ENCODE peak calls at places on chromosome 1, in six cellular contexts. One of them, this sample, is unnamed.

GRCh38 chr1:31787261-31787660 is 23.1 kb upstream of the ADGRB2 start:
- DNase-seq in kidney glomerular epithelial cell: no peak
- DNase-seq in brain microvascular endothelial cell: no peak
- DNase-seq in mucosa of gallbladder: no peak
- DNase-seq in myocyte: no peak
- DNase-seq in CD14-positive monocyte: peak; percentile 17
- DNase-seq in this sample: no peak

GRCh38 chr1:164592634-164593033 is 33.6 kb downstream of the PBX1 start:
- DNase-seq in myocyte: no peak
- DNase-seq in mucosa of gallbladder: no peak
- DNase-seq in kidney glomerular epithelial cell: peak; percentile 7
- DNase-seq in brain microvascular endothelial cell: no peak
- DNase-seq in CD14-positive monocyte: no peak
- DNase-seq in this sample: no peak

GRCh38 chr1:39170731-39171375 is 33.6 kb upstream of the MACF1 start:
- DNase-seq in CD14-positive monocyte: no peak
- DNase-seq in kidney glomerular epithelial cell: no peak
- DNase-seq in brain microvascular endothelial cell: no peak
- DNase-seq in mucosa of gallbladder: no peak
- DNase-seq in myocyte: peak; percentile 96
- DNase-seq in this sample: no peak

GRCh38 chr1:186842547-186842946 is 13.8 kb downstream of the PLA2G4A start:
- DNase-seq in kidney glomerular epithelial cell: no peak
- DNase-seq in brain microvascular endothelial cell: no peak
- DNase-seq in mucosa of gallbladder: no peak
- DNase-seq in myocyte: no peak
- DNase-seq in CD14-positive monocyte: no peak
- DNase-seq in this sample: no peak

GRCh38 chr1:230633469-230633868 is 8.8 kb upstream of the COG2 start:
- DNase-seq in brain microvascular endothelial cell: no peak
- DNase-seq in kidney glomerular epithelial cell: no peak
- DNase-seq in CD14-positive monocyte: no peak
- DNase-seq in mucosa of gallbladder: no peak
- DNase-seq in myocyte: peak; percentile 76
- DNase-seq in this sample: no peak

GRCh38 chr1:18817316-18817715 is 42.1 kb downstream of the TAS1R2 start:
- DNase-seq in CD14-positive monocyte: no peak
- DNase-seq in mucosa of gallbladder: no peak
- DNase-seq in kidney glomerular epithelial cell: no peak
- DNase-seq in myocyte: no peak
- DNase-seq in brain microvascular endothelial cell: no peak
- DNase-seq in this sample: no peak

GRCh38 chr1:234972411-234973191 is 156.0 kb downstream of the TOMM20 start:
- DNase-seq in kidney glomerular epithelial cell: no peak
- DNase-seq in myocyte: no peak
- DNase-seq in CD14-positive monocyte: no peak
- DNase-seq in mucosa of gallbladder: no peak
- DNase-seq in brain microvascular endothelial cell: no peak
- DNase-seq in this sample: peak; percentile 51

GRCh38 chr1:220691039-220691684 is 999 bp downstream of the C1orf115 start:
- DNase-seq in brain microvascular endothelial cell: no peak
- DNase-seq in myocyte: no peak
- DNase-seq in kidney glomerular epithelial cell: no peak
- DNase-seq in CD14-positive monocyte: no peak
- DNase-seq in mucosa of gallbladder: no peak
- DNase-seq in this sample: no peak

GRCh38 chr1:54585181-54586066 is 37.4 kb downstream of the ACOT11 start:
- DNase-seq in myocyte: peak; percentile 84
- DNase-seq in CD14-positive monocyte: no peak
- DNase-seq in kidney glomerular epithelial cell: no peak
- DNase-seq in mucosa of gallbladder: no peak
- DNase-seq in brain microvascular endothelial cell: no peak
- DNase-seq in this sample: no peak

GRCh38 chr1:156707486-156708244 is 2.3 kb upstream of the CRABP2 start:
- DNase-seq in brain microvascular endothelial cell: no peak
- DNase-seq in mucosa of gallbladder: no peak
- DNase-seq in kidney glomerular epithelial cell: no peak
- DNase-seq in myocyte: no peak
- DNase-seq in CD14-positive monocyte: no peak
- DNase-seq in this sample: no peak